ENCODE peak calls at places on chromosomes 4 and X, in four cellular contexts. U, P, K and W are unnamed samples.

GRCh38 chrX:119325456-119325855 is 73.7 kb upstream of the SLC25A43 start:
- DNase-seq in P (no peak), U (no peak), K (no peak), W (no peak)

GRCh38 chr4:182019148-182019652 is 224.0 kb upstream of the TENM3 start:
- DNase-seq in P (no peak), K (no peak), U (no peak), W (no peak)

GRCh38 chrX:155718964-155719586 is 106.3 kb upstream of the TMLHE start:
- DNase-seq in P (no peak), K (no peak), U (no peak), W (no peak)

GRCh38 chrX:72026341-72027023 is 105.2 kb downstream of the RTL5 start:
- DNase-seq in P (no peak), U (no peak), K (peak), W (no peak)

GRCh38 chr4:133152801-133153526 is 3.9 kb downstream of the PCDH10 start:
- DNase-seq in P (no peak), K (no peak), U (no peak), W (peak)

GRCh38 chr4:151524610-151525009 is 115.6 kb downstream of the FHIP1A start:
- DNase-seq in K (no peak), P (no peak), U (no peak), W (no peak)

GRCh38 chrX:65772842-65773241 is 105.4 kb downstream of the MSN start:
- DNase-seq in P (no peak), K (no peak), U (no peak), W (no peak)

GRCh38 chr4:41256131-41256739 is 493 bp upstream of the UCHL1 start:
- DNase-seq in K (no peak), U (no peak), P (no peak), W (no peak)

GRCh38 chr4:23922535-23923115 is 32.8 kb upstream of the PPARGC1A start:
- DNase-seq in K (no peak), U (no peak), P (no peak), W (no peak)

GRCh38 chr4:101701551-101701950 is 89.0 kb upstream of the BANK1 start:
- DNase-seq in K (no peak), P (no peak), U (no peak), W (no peak)

GRCh38 chrX:20029728-20030127 is 38.9 kb upstream of the BCLAF3 start:
- DNase-seq in U (no peak), P (no peak), K (no peak), W (no peak)

GRCh38 chrX:78922754-78923153 is 22.4 kb upstream of the P2RY10 start:
- DNase-seq in U (no peak), K (peak), P (no peak), W (no peak)

GRCh38 chrX:1609311-1609710 is 5.5 kb upstream of the ASMT start:
- DNase-seq in U (no peak), P (no peak), K (no peak), W (no peak)

GRCh38 chr4:118989098-118990080 is 100.7 kb downstream of the SYNPO2 start:
- DNase-seq in K (peak), U (no peak), P (no peak), W (no peak)

GRCh38 chr4:12889054-12889453 is 595.1 kb downstream of the RAB28 start:
- DNase-seq in K (peak), U (no peak), P (no peak), W (no peak)

GRCh38 chr4:1093391-1094335 is 19.7 kb downstream of the RNF212 start:
- DNase-seq in U (no peak), K (no peak), P (no peak), W (no peak)

GRCh38 chr4:105637409-105638258 is 70.9 kb downstream of the INTS12 start:
- DNase-seq in U (no peak), P (peak), K (peak), W (no peak)

GRCh38 chrX:103573205-103573604 is 12.1 kb upstream of the TCEAL4 start:
- DNase-seq in U (no peak), P (no peak), K (no peak), W (no peak)

GRCh38 chr4:120922390-120923200 is at the start of gene PRDM5:
- DNase-seq in U (peak), P (no peak), K (peak), W (peak)

GRCh38 chrX:38312436-38312835 is 14.9 kb downstream of the RPGR start:
- DNase-seq in P (no peak), K (peak), U (no peak), W (no peak)

GRCh38 chr4:7021355-7021754 is 21.8 kb upstream of the TADA2B start:
- DNase-seq in P (no peak), U (no peak), K (no peak), W (no peak)

GRCh38 chr4:113435893-113436292 is 325.6 kb downstream of the CAMK2D start:
- DNase-seq in P (no peak), U (no peak), K (peak), W (no peak)

GRCh38 chr4:145842224-145842887 is 96.3 kb downstream of the ZNF827 start:
- DNase-seq in P (no peak), U (no peak), K (peak), W (no peak)

GRCh38 chrX:130741151-130741550 is 161.9 kb downstream of the ENOX2 start:
- DNase-seq in U (no peak), K (no peak), P (no peak), W (no peak)

GRCh38 chr4:10074767-10075105 is 41.9 kb downstream of the WDR1 start:
- DNase-seq in U (no peak), P (no peak), K (peak), W (no peak)

GRCh38 chrX:50495616-50496015 is 25.0 kb upstream of the DGKK start:
- DNase-seq in U (no peak), K (peak), P (no peak), W (no peak)

GRCh38 chrX:99857455-99857854 is 552.6 kb downstream of the PCDH19 start:
- DNase-seq in P (no peak), K (no peak), U (no peak), W (no peak)

GRCh38 chrX:136209016-136209738 is 42.0 kb downstream of the MAP7D3 start:
- DNase-seq in U (peak), P (no peak), K (peak), W (no peak)

GRCh38 chr4:145935253-145936141 is 3.1 kb downstream of the ZNF827 start:
- DNase-seq in U (peak), K (peak), P (peak), W (no peak)

GRCh38 chrX:107683124-107683895 is 55.0 kb downstream of the PRPS1 start:
- DNase-seq in P (no peak), U (no peak), K (peak), W (no peak)

GRCh38 chr4:79281577-79282359 is 44.1 kb downstream of the NAA11 start:
- DNase-seq in U (no peak), K (no peak), P (no peak), W (no peak)

GRCh38 chrX:45851434-45851991 is 650.8 kb upstream of the DIPK2B start:
- DNase-seq in P (no peak), K (no peak), U (peak), W (peak)